ENCODE peak calls at places on chromosomes 3 and 15, in ten cellular contexts. B is M059J; Y is H54; U is GM20000; D is anterior cingulate cortex; Z is activated T-cell treated with anti-CD3 and anti-CD28 coated beads, Interleukin-2, amount 50 U/mL, for 1 hour; I is fibroblast of mammary gland; S is Calu3; V is GM04504; G is RCC 7860. R is an unnamed sample.

GRCh38 chr3:45688194-45688881 is 858 bp upstream of the SACM1L start:
- DNase-seq in B (peak; percentile 27), Y (no peak), U (peak; percentile 53), D (peak; percentile 72), Z (peak; percentile 52), I (no peak), S (peak; percentile 37), V (no peak), G (no peak), R (peak; percentile 42)

GRCh38 chr3:65953301-65953812 is 85.4 kb downstream of the MAGI1 start:
- DNase-seq in B (no peak), Y (no peak), U (no peak), D (no peak), Z (no peak), I (no peak), S (peak; percentile 92), V (no peak), G (no peak), R (peak; percentile 17)

GRCh38 chr3:42707620-42708355 is 5.2 kb upstream of the HHATL start:
- DNase-seq in B (no peak), Y (no peak), U (no peak), D (no peak), Z (no peak), I (no peak), S (no peak), V (no peak), G (no peak), R (no peak)

GRCh38 chr15:28978661-28979060 is 92.9 kb downstream of the APBA2 start:
- DNase-seq in B (no peak), Y (no peak), U (no peak), D (no peak), Z (no peak), I (no peak), S (no peak), V (no peak), G (no peak), R (no peak)

GRCh38 chr15:40087991-40088928 is 20.4 kb downstream of the BMF start:
- DNase-seq in B (peak; percentile 75), Y (no peak), U (no peak), D (no peak), Z (no peak), I (no peak), S (no peak), V (no peak), G (peak; percentile 5), R (no peak)

GRCh38 chr3:13825317-13825590 is 54.6 kb downstream of the WNT7A start:
- DNase-seq in B (peak; percentile 54), Y (no peak), U (no peak), D (no peak), Z (no peak), I (no peak), S (no peak), V (no peak), G (no peak), R (no peak)

GRCh38 chr15:25899870-25900269 is 36.7 kb upstream of the ATP10A start:
- DNase-seq in B (no peak), Y (no peak), U (no peak), D (no peak), Z (no peak), I (peak; percentile 58), S (no peak), V (no peak), G (peak; percentile 32), R (no peak)

GRCh38 chr3:107644631-107645030 is 121.9 kb downstream of the BBX start:
- DNase-seq in B (peak; percentile 25), Y (no peak), U (no peak), D (no peak), Z (no peak), I (peak; percentile 49), S (no peak), V (no peak), G (no peak), R (no peak)

GRCh38 chr3:168990621-168991020 is 672.9 kb downstream of the MECOM start:
- DNase-seq in B (no peak), Y (no peak), U (no peak), D (no peak), Z (no peak), I (no peak), S (no peak), V (no peak), G (no peak), R (no peak)

GRCh38 chr3:29515451-29515850 is 234.6 kb downstream of the RBMS3 start:
- DNase-seq in B (peak; percentile 88), Y (peak; percentile 18), U (no peak), D (no peak), Z (no peak), I (peak; percentile 69), S (no peak), V (no peak), G (peak; percentile 86), R (peak; percentile 41)

GRCh38 chr15:27042646-27043045 is 71.7 kb downstream of the GABRG3 start:
- DNase-seq in B (no peak), Y (no peak), U (no peak), D (no peak), Z (no peak), I (no peak), S (no peak), V (no peak), G (no peak), R (no peak)

GRCh38 chr3:5431142-5431541 is 243.6 kb downstream of the EDEM1 start:
- DNase-seq in B (no peak), Y (no peak), U (no peak), D (no peak), Z (no peak), I (no peak), S (no peak), V (no peak), G (no peak), R (no peak)

GRCh38 chr15:40266828-40267304 is 16.0 kb downstream of the ANKRD63 start:
- DNase-seq in B (peak; percentile 97), Y (peak; percentile 96), U (no peak), D (no peak), Z (no peak), I (peak; percentile 91), S (peak; percentile 77), V (peak; percentile 76), G (peak; percentile 92), R (peak; percentile 96)

GRCh38 chr3:127753898-127754410 is 68.4 kb downstream of the MGLL start:
- DNase-seq in B (no peak), Y (no peak), U (peak; percentile 42), D (no peak), Z (no peak), I (no peak), S (no peak), V (no peak), G (no peak), R (no peak)

GRCh38 chr15:27660676-27661075 is 438.4 kb downstream of the OCA2 start:
- DNase-seq in B (no peak), Y (no peak), U (no peak), D (no peak), Z (no peak), I (no peak), S (no peak), V (no peak), G (no peak), R (no peak)

GRCh38 chr15:29139540-29140459 is 129.8 kb downstream of the NSMCE3 start:
- DNase-seq in B (peak; percentile 27), Y (peak; percentile 81), U (peak; percentile 87), D (peak; percentile 19), Z (peak; percentile 71), I (peak; percentile 28), S (peak; percentile 19), V (peak; percentile 10), G (no peak), R (peak; percentile 74)

GRCh38 chr3:159502986-159503385 is 485.6 kb upstream of the IL12A start:
- DNase-seq in B (no peak), Y (no peak), U (no peak), D (no peak), Z (no peak), I (no peak), S (no peak), V (no peak), G (no peak), R (no peak)

GRCh38 chr3:1092061-1092460 is 763 bp upstream of the CNTN6 start:
- DNase-seq in B (no peak), Y (no peak), U (no peak), D (no peak), Z (no peak), I (no peak), S (no peak), V (no peak), G (no peak), R (no peak)

GRCh38 chr3:16072420-16073110 is 101.9 kb upstream of the GALNT15 start:
- DNase-seq in B (peak; percentile 44), Y (no peak), U (no peak), D (no peak), Z (no peak), I (peak; percentile 68), S (no peak), V (no peak), G (no peak), R (no peak)

GRCh38 chr3:142857056-142857455 is 31.8 kb downstream of the PCOLCE2 start:
- DNase-seq in B (peak; percentile 50), Y (peak; percentile 22), U (no peak), D (no peak), Z (no peak), I (no peak), S (peak; percentile 77), V (no peak), G (peak; percentile 45), R (peak; percentile 43)

GRCh38 chr3:159857840-159858239 is 130.8 kb upstream of the IL12A start:
- DNase-seq in B (no peak), Y (no peak), U (no peak), D (no peak), Z (no peak), I (no peak), S (no peak), V (no peak), G (no peak), R (no peak)

R was measured in Daoy.